ENCODE peak calls at places on chromosomes 2 and 18, in eight cellular contexts. Z is GM10248, W is thoracic aorta, N is nephron progenitor cell, F is mesothelial cell of epicardium, Q is progenitor cell of endocrine pancreas, V is body of pancreas, P is ovary. S is an unnamed sample.
A peak's percentile ranks its signal among the peaks of the same experiment; 100 is the strongest.

GRCh38 chr2:26786207-26787023 is 559 bp downstream of the CENPA start:
- DNase-seq in Z (peak; percentile 35), W (no peak), N (no peak), F (no peak), Q (no peak), V (no peak), P (no peak), S (peak; percentile 52)

GRCh38 chr2:166440313-166440712 is 53.7 kb downstream of the SCN7A start:
- DNase-seq in Z (no peak), W (no peak), N (no peak), F (no peak), Q (no peak), V (no peak), P (no peak), S (no peak)

GRCh38 chr2:230067990-230068657 is 600 bp downstream of the SLC16A14 start:
- DNase-seq in Z (peak; percentile 53), W (no peak), N (peak; percentile 73), F (peak; percentile 71), Q (peak; percentile 53), V (peak; percentile 26), P (peak; percentile 58), S (peak; percentile 68)

GRCh38 chr2:85318222-85319182 is 9.3 kb downstream of the TGOLN2 start:
- DNase-seq in Z (no peak), W (no peak), N (no peak), F (no peak), Q (no peak), V (peak; percentile 41), P (no peak), S (peak; percentile 30)

GRCh38 chr2:108823286-108823685 is 36.7 kb downstream of the CCDC138 start:
- DNase-seq in Z (no peak), W (no peak), N (no peak), F (no peak), Q (no peak), V (no peak), P (no peak), S (no peak)

GRCh38 chr2:45439788-45440773 is 171.0 kb downstream of the SRBD1 start:
- DNase-seq in Z (peak; percentile 17), W (no peak), N (no peak), F (no peak), Q (no peak), V (no peak), P (no peak), S (no peak)

GRCh38 chr18:48711651-48712486 is 173.0 kb downstream of the CTIF start:
- DNase-seq in Z (peak; percentile 68), W (no peak), N (peak; percentile 50), F (peak; percentile 42), Q (peak; percentile 11), V (peak; percentile 12), P (no peak), S (peak; percentile 74)

GRCh38 chr2:45626387-45627010 is 15.4 kb upstream of the SRBD1 start:
- DNase-seq in Z (no peak), W (no peak), N (no peak), F (no peak), Q (no peak), V (peak; percentile 60), P (no peak), S (no peak)

GRCh38 chr2:85769236-85769986 is 15.6 kb downstream of the ATOH8 start:
- DNase-seq in Z (no peak), W (no peak), N (peak; percentile 43), F (no peak), Q (no peak), V (no peak), P (no peak), S (no peak)

GRCh38 chr2:11679491-11680130 is 9.6 kb upstream of the NTSR2 start:
- DNase-seq in Z (no peak), W (no peak), N (no peak), F (no peak), Q (no peak), V (no peak), P (peak; percentile 46), S (no peak)

DNA sequence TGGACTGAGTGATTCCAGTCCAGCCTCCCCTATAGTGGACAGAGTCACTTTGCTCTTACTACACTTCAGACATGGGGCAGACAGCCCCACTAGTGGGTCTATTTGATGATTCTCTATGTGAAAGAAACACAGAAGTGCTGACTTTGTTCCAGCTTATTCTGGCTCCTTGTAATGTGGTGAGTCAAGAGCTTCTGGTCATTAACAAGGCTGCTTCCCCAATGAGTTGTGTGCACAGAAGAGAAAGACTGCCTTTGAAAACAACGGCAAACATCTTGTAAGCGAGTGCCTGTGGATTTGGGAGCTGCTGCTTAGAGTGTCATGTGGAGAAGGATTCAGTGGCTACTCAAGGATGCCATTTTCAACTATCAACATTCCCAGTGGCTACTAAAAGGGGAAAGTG is 39.2 kb downstream of the RMC1 start:
- DNase-seq in Z (no peak), W (no peak), N (no peak), F (no peak), Q (no peak), V (no peak), P (no peak), S (no peak)
- TF ChIP-seq CTCF in Z (no peak), W (no peak), N (no peak), F (no peak), Q (no peak), V (no peak), P (no peak), S (no peak)

GRCh38 chr2:96167407-96168013 is 22.3 kb upstream of the DUSP2 start:
- DNase-seq in Z (no peak), W (no peak), N (no peak), F (no peak), Q (no peak), V (no peak), P (no peak), S (no peak)
- TF ChIP-seq CTCF in Z (no peak), W (no peak), N (no peak), F (no peak), Q (no peak), V (no peak), P (no peak), S (no peak)

GRCh38 chr2:176097820-176098365 is 1.7 kb upstream of the HOXD12 start:
- DNase-seq in Z (no peak), W (no peak), N (no peak), F (no peak), Q (no peak), V (no peak), P (no peak), S (no peak)
- TF ChIP-seq CTCF in Z (no peak), W (no peak), N (peak; percentile 38), F (no peak), Q (no peak), V (no peak), P (no peak), S (no peak)

GRCh38 chr2:118269408-118270051 is 181.3 kb downstream of the INSIG2 start:
- DNase-seq in Z (no peak), W (no peak), N (no peak), F (no peak), Q (no peak), V (peak; percentile 8), P (no peak), S (no peak)
- TF ChIP-seq CTCF in Z (no peak), W (no peak), N (peak; percentile 12), F (no peak), Q (peak; percentile 31), V (no peak), P (no peak), S (no peak)

S was measured in GM13976.